ENCODE peak calls at places on chromosomes 3 and 15, in nine cellular contexts. W is psoas muscle, H is A549, I is suprapubic skin, M is choroid plexus epithelial cell, B is brain microvascular endothelial cell, R is cardiac muscle cell, U is activated B cell treated with CpG ODN at 0.5 μM for 24 hours, N is GM06990. J is an unnamed sample.

GRCh38 chr15:78909791-78910228 is 35.0 kb downstream of the CTSH start:
- DNase-seq in W (no peak), H (peak), I (no peak), M (peak), B (peak), R (peak), U (no peak), N (no peak), J (peak)

GRCh38 chr15:90869601-90870353 is 1.4 kb downstream of the FURIN start:
- DNase-seq in W (peak), H (no peak), I (no peak), M (peak), B (peak), R (peak), U (no peak), N (no peak), J (no peak)

GRCh38 chr3:17632401-17633100 is 109.9 kb downstream of the TBC1D5 start:
- DNase-seq in W (peak), H (no peak), I (no peak), M (peak), B (peak), R (peak), U (no peak), N (no peak), J (no peak)

GRCh38 chr3:15096026-15096425 is 2.9 kb downstream of the RBSN start:
- DNase-seq in W (no peak), H (no peak), I (no peak), M (no peak), B (no peak), R (no peak), U (no peak), N (no peak), J (no peak)

GRCh38 chr15:69225355-69226027 is 65.1 kb downstream of the GLCE start:
- DNase-seq in W (no peak), H (peak), I (no peak), M (peak), B (no peak), R (peak), U (no peak), N (no peak), J (no peak)

GRCh38 chr3:169215461-169215860 is 448.1 kb downstream of the MECOM start:
- DNase-seq in W (no peak), H (no peak), I (no peak), M (no peak), B (no peak), R (no peak), U (no peak), N (no peak), J (no peak)

GRCh38 chr3:34889641-34890040 is 749.7 kb upstream of the ARPP21 start:
- DNase-seq in W (no peak), H (no peak), I (no peak), M (no peak), B (no peak), R (no peak), U (no peak), N (no peak), J (no peak)

GRCh38 chr3:169948559-169949371 is 17.8 kb upstream of the SEC62 start:
- DNase-seq in W (no peak), H (no peak), I (no peak), M (no peak), B (no peak), R (no peak), U (no peak), N (no peak), J (no peak)

GRCh38 chr15:65981837-65982696 is 112.8 kb downstream of the RAB11A start:
- DNase-seq in W (no peak), H (peak), I (no peak), M (no peak), B (no peak), R (no peak), U (peak), N (peak), J (peak)

GRCh38 chr3:104425416-104425815 is 941.3 kb upstream of the ALCAM start:
- DNase-seq in W (no peak), H (no peak), I (no peak), M (no peak), B (no peak), R (no peak), U (no peak), N (no peak), J (no peak)

GRCh38 chr3:169264711-169265110 is 398.8 kb downstream of the MECOM start:
- DNase-seq in W (no peak), H (no peak), I (no peak), M (peak), B (peak), R (peak), U (no peak), N (no peak), J (no peak)

GRCh38 chr3:129317014-129317771 is 38.5 kb downstream of the HMCES start:
- DNase-seq in W (no peak), H (no peak), I (no peak), M (no peak), B (no peak), R (no peak), U (no peak), N (no peak), J (no peak)

GRCh38 chr3:188156051-188156450 is 2.1 kb downstream of the LPP start:
- DNase-seq in W (no peak), H (no peak), I (no peak), M (no peak), B (no peak), R (no peak), U (no peak), N (no peak), J (no peak)

GRCh38 chr3:188152660-188153497 is 1.1 kb upstream of the LPP start:
- DNase-seq in W (peak), H (peak), I (peak), M (peak), B (peak), R (peak), U (peak), N (no peak), J (peak)

GRCh38 chr3:188154758-188155574 is 1.0 kb downstream of the LPP start:
- DNase-seq in W (no peak), H (no peak), I (no peak), M (peak), B (no peak), R (no peak), U (no peak), N (no peak), J (no peak)

GRCh38 chr3:188153498-188153948 is 434 bp upstream of the LPP start:
- DNase-seq in W (peak), H (peak), I (peak), M (peak), B (peak), R (peak), U (no peak), N (no peak), J (no peak)

DNA sequence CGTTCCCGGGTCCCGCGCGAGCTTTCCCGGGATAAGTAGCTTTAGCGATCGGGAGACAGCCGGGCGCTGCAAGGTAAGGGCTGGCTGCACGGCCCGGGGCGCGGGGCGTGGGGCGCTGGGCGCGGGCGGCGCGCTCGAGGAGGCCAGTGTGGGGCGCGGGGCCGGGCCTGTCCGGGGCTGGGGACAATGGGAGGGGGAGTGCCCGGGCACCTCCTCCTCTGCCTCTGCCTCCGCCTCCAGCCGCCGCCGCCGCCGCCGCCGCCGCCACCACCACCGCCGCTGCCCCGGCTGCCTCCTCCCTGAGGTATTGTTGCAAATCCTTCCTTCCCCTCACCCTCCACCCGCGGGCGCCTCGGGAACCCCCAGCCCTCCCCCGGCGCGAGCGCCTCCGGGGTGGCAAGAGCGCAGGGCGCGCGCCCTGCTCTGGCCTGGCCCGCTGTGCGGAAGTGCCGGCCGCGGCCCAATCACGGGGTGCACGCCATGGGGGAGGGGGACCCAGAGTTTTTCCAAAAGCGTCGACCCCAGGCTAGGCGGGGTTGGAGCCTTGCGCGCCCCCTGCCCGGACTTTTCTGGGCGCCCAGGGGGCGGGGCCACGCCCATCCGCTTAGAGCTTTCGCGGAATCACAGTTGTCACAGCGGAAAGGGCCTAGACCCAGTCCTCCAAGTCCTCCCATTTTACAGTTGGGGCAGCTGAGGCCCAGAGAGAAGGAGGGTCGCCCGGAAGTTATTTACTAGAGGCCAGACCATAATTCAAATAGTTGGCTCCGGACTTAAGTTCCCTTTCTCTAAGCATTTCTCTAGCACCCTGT is at the start of gene LPP:
- DNase-seq in W (peak), H (peak), I (peak), M (peak), B (peak), R (peak), U (peak), N (peak), J (peak)
- TF ChIP-seq CTCF in W (no peak), H (no peak), I (no peak), M (no peak), B (no peak), R (peak), U (no peak), N (no peak), J (no peak)

DNA sequence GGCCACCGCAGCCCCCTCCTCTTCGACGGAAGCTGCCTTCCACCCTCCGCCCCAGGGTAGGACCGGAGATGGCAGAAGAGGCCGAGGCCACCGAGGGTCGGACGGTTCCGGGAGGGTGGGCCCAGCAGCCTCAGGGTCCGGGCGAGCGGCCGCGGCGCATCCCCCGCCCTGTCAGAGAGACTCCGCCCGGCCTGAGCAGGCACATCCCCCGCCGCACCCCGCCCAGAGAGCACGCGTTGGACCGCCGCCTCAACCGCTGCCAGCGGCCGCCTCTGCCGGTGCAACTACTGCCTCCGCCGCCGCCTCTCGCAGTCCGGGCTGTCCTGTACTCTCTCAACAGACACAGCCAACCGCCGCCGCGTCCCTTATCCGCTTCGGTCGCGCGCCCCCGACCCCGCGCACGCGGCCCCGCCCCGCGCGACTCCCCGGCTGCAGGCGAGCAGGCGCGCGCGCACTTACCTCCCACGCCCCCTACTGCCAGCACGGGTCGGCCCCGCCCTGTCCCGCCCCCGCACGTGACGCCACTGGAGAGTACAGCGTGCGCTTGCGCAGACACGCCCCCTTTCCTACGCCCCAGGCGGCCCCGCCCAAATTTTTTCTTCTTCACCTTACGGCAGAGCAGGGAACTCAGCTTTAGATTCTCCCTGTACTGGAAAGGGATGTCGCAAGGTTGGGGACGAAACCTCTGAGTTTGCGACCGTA is at the start of gene MYO9A:
- DNase-seq in W (peak), H (peak), I (peak), M (peak), B (peak), R (peak), U (peak), N (peak), J (peak)
- TF ChIP-seq CTCF in W (peak), H (no peak), I (no peak), M (no peak), B (peak), R (no peak), U (no peak), N (peak), J (peak)

DNA sequence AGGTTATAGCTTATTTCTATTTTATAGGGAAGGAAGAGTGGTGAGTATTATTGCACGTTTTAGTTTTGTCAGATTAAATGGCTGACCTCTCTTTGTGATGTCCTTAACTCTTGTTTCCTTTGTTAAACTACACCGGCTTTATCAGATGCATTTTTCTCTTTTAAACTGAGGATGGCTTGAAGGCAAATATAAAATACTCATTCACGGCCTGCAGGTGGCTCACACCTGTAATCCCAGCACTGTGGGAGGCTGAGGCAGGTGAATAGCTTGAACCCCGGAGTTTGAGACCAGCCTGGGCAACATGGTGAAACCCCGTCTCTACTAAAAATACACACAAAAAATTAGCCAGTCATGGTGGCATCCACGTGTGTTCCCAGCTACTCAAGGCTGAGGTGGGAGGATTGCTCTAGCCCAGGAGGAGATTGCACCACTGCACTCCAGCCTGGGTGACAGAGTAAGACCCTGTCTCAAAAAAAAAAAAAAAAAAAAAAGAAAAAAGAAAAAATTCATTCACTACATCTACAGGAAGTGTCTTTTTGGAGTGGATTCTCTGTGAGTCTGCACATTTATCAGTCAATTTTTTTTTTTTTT is 34.8 kb upstream of the SACM1L start:
- DNase-seq in W (no peak), H (no peak), I (no peak), M (no peak), B (no peak), R (no peak), U (no peak), N (no peak), J (no peak)
- TF ChIP-seq CTCF in W (no peak), H (no peak), I (no peak), M (no peak), B (no peak), R (no peak), U (no peak), N (no peak), J (no peak)

DNA sequence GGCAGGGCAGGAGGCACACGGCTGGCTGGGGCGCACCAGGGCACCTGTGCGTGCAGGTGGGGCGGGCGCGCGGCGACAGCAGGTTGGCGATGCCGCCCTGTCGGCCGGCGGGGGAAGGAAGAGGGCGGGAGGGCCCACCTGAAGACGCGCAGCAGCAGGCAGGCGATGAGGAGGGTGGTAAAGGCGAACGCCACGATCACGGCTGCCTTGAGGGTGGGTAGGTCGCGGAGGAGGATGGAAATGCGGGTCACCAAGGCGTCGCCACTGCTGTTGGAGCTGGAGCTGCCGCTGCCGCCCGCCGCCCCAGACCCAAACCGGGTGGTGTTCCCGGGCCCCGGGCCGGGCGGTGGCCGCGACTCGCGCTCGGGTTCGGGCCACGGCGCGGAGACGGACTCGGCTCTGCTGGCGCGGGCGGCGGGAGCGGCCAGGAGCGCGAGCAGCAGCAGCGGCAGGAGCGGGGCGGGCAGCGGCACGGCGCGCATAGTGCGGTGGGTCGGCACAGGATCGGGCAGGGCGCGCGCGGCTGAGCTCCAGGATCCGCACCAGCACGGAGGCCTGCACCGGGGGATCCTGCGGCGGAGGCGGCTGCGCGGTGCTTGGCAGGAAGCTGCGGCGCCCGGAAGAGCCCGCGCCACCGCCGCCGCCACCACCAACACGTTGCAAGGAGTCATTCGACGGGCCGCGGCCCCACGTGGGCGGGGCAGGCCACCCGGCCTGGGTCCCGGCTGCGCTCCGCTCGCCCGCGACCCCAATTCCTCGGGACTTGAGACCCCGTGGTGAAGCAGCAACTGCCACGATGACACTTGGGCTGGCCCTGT is at the start of gene FAM174B:
- DNase-seq in W (peak), H (peak), I (no peak), M (no peak), B (no peak), R (peak), U (no peak), N (peak), J (peak)
- TF ChIP-seq CTCF in W (no peak), H (no peak), I (no peak), M (no peak), B (no peak), R (no peak), U (no peak), N (peak), J (no peak)

GRCh38 chr3:116835658-116836057 is 126.1 kb downstream of the TUSC7 start:
- DNase-seq in W (no peak), H (no peak), I (no peak), M (no peak), B (no peak), R (no peak), U (no peak), N (no peak), J (no peak)
- TF ChIP-seq CTCF in W (no peak), H (no peak), I (no peak), M (no peak), B (no peak), R (no peak), U (no peak), N (no peak), J (no peak)

GRCh38 chr3:21013566-21013965 is 737.4 kb downstream of the ZNF385D start:
- DNase-seq in W (no peak), H (no peak), I (no peak), M (no peak), B (no peak), R (no peak), U (no peak), N (no peak), J (no peak)

GRCh38 chr3:21020043-21020442 is 731.0 kb downstream of the ZNF385D start:
- DNase-seq in W (no peak), H (no peak), I (no peak), M (no peak), B (no peak), R (no peak), U (no peak), N (no peak), J (no peak)

GRCh38 chr3:21020681-21021080 is 730.3 kb downstream of the ZNF385D start:
- DNase-seq in W (no peak), H (no peak), I (no peak), M (no peak), B (no peak), R (no peak), U (no peak), N (no peak), J (no peak)

GRCh38 chr3:21017115-21017852 is 733.7 kb downstream of the ZNF385D start:
- DNase-seq in W (no peak), H (no peak), I (no peak), M (no peak), B (no peak), R (peak), U (no peak), N (no peak), J (no peak)
- TF ChIP-seq CTCF in W (no peak), H (no peak), I (no peak), M (peak), B (peak), R (peak), U (no peak), N (peak), J (no peak)

J was measured in mesothelial cell of epicardium.